ENCODE peak calls at places on chromosomes 16 and 17, in eight cellular contexts. A, H, B, O, I, T, D and Z are unnamed samples.

GRCh38 chr17:28895794-28896447 is 1.6 kb downstream of the FLOT2 start:
- DNase-seq in A (no peak), H (no peak), B (no peak), O (no peak), I (no peak), T (no peak), D (no peak), Z (no peak)

GRCh38 chr16:67939507-67940435 is 3.1 kb upstream of the PSMB10 start:
- DNase-seq in A (peak), H (no peak), B (no peak), O (peak), I (no peak), T (no peak), D (peak), Z (peak)

GRCh38 chr16:20041924-20042596 is 31.6 kb downstream of the GPR139 start:
- DNase-seq in A (no peak), H (no peak), B (no peak), O (no peak), I (no peak), T (no peak), D (no peak), Z (no peak)

GRCh38 chr17:35895602-35896001 is 15.4 kb upstream of the CCL5 start:
- DNase-seq in A (no peak), H (no peak), B (no peak), O (no peak), I (no peak), T (no peak), D (no peak), Z (no peak)

GRCh38 chr17:72022328-72022727 is 98.5 kb upstream of the SOX9 start:
- DNase-seq in A (no peak), H (no peak), B (no peak), O (no peak), I (no peak), T (no peak), D (no peak), Z (no peak)

GRCh38 chr16:66549284-66550131 is at the start of gene TK2:
- DNase-seq in A (peak), H (peak), B (peak), O (peak), I (no peak), T (peak), D (peak), Z (peak)

GRCh38 chr17:16962804-16963203 is 9.1 kb downstream of the TNFRSF13B start:
- DNase-seq in A (no peak), H (no peak), B (no peak), O (no peak), I (peak), T (no peak), D (no peak), Z (no peak)

GRCh38 chr16:28182183-28182582 is 29.6 kb downstream of the XPO6 start:
- DNase-seq in A (peak), H (no peak), B (no peak), O (no peak), I (no peak), T (no peak), D (no peak), Z (no peak)

GRCh38 chr17:17328251-17328650 is 25.1 kb downstream of the NT5M start:
- DNase-seq in A (no peak), H (no peak), B (no peak), O (peak), I (no peak), T (no peak), D (no peak), Z (no peak)

GRCh38 chr17:78716814-78717393 is 65.2 kb downstream of the CYTH1 start:
- DNase-seq in A (peak), H (no peak), B (peak), O (peak), I (peak), T (peak), D (peak), Z (peak)

GRCh38 chr17:79330229-79330628 is 255.6 kb downstream of the ENGASE start:
- DNase-seq in A (no peak), H (no peak), B (no peak), O (no peak), I (no peak), T (no peak), D (no peak), Z (no peak)

GRCh38 chr16:57471852-57472664 is 9.6 kb downstream of the POLR2C start:
- DNase-seq in A (peak), H (no peak), B (no peak), O (no peak), I (peak), T (no peak), D (no peak), Z (peak)

GRCh38 chr16:24123275-24123674 is 132.9 kb upstream of the CACNG3 start:
- DNase-seq in A (no peak), H (no peak), B (no peak), O (no peak), I (no peak), T (no peak), D (no peak), Z (no peak)

GRCh38 chr17:55664287-55664686 is 58.4 kb downstream of the TMEM100 start:
- DNase-seq in A (no peak), H (peak), B (no peak), O (no peak), I (no peak), T (no peak), D (no peak), Z (no peak)

GRCh38 chr16:67598527-67598926 is 36.2 kb downstream of the CTCF start:
- DNase-seq in A (no peak), H (no peak), B (no peak), O (no peak), I (no peak), T (no peak), D (no peak), Z (no peak)

GRCh38 chr17:74390680-74391653 is 23.7 kb downstream of the GPR142 start:
- DNase-seq in A (no peak), H (no peak), B (no peak), O (no peak), I (no peak), T (no peak), D (no peak), Z (no peak)

GRCh38 chr17:20206068-20206467 is 196.9 kb downstream of the SPECC1 start:
- DNase-seq in A (no peak), H (no peak), B (no peak), O (no peak), I (peak), T (no peak), D (no peak), Z (no peak)

GRCh38 chr16:17440131-17440530 is 30.6 kb downstream of the XYLT1 start:
- DNase-seq in A (no peak), H (no peak), B (no peak), O (no peak), I (no peak), T (no peak), D (no peak), Z (no peak)

GRCh38 chr16:11604783-11605563 is 18.3 kb upstream of the LITAF start:
- DNase-seq in A (peak), H (no peak), B (peak), O (peak), I (no peak), T (peak), D (no peak), Z (peak)

GRCh38 chr16:4371481-4372314 is at the start of gene VASN:
- DNase-seq in A (peak), H (peak), B (peak), O (peak), I (peak), T (peak), D (peak), Z (peak)

GRCh38 chr16:85955566-85955965 is 56.6 kb downstream of the IRF8 start:
- DNase-seq in A (no peak), H (peak), B (no peak), O (no peak), I (no peak), T (no peak), D (no peak), Z (no peak)

GRCh38 chr17:17940451-17940911 is 31.7 kb downstream of the TOM1L2 start:
- DNase-seq in A (no peak), H (no peak), B (no peak), O (no peak), I (no peak), T (no peak), D (no peak), Z (no peak)

GRCh38 chr16:15803608-15804007 is 53.2 kb downstream of the MYH11 start:
- DNase-seq in A (no peak), H (no peak), B (no peak), O (no peak), I (no peak), T (peak), D (no peak), Z (no peak)

GRCh38 chr16:87207509-87207908 is 109.7 kb downstream of the C16orf95 start:
- DNase-seq in A (no peak), H (no peak), B (no peak), O (no peak), I (peak), T (no peak), D (no peak), Z (no peak)

GRCh38 chr17:42679492-42680330 is 1.9 kb downstream of the CCR10 start:
- DNase-seq in A (peak), H (no peak), B (peak), O (peak), I (peak), T (peak), D (peak), Z (peak)

GRCh38 chr17:59634632-59635561 is 15.2 kb downstream of the CLTC start:
- DNase-seq in A (no peak), H (no peak), B (no peak), O (no peak), I (no peak), T (no peak), D (no peak), Z (no peak)

GRCh38 chr17:75749545-75750389 is 15.2 kb downstream of the GALK1 start:
- DNase-seq in A (peak), H (peak), B (peak), O (peak), I (peak), T (peak), D (peak), Z (peak)

GRCh38 chr16:13629704-13630103 is 290.2 kb upstream of the ERCC4 start:
- DNase-seq in A (no peak), H (no peak), B (no peak), O (no peak), I (no peak), T (no peak), D (no peak), Z (no peak)

GRCh38 chr16:66247516-66248089 is 118.9 kb upstream of the CDH5 start:
- DNase-seq in A (no peak), H (no peak), B (no peak), O (peak), I (no peak), T (peak), D (no peak), Z (peak)

GRCh38 chr16:86611517-86611840 is 33.1 kb downstream of the FOXL1 start:
- DNase-seq in A (no peak), H (no peak), B (peak), O (no peak), I (no peak), T (peak), D (no peak), Z (no peak)

GRCh38 chr16:67936876-67937605 is 391 bp upstream of the PSMB10 start:
- DNase-seq in A (no peak), H (peak), B (peak), O (no peak), I (no peak), T (no peak), D (peak), Z (peak)

GRCh38 chr16:65121870-65122723 is at the start of gene CDH11:
- DNase-seq in A (no peak), H (no peak), B (peak), O (peak), I (no peak), T (peak), D (peak), Z (peak)

GRCh38 chr16:2486645-2487516 is 12.0 kb downstream of the TBC1D24 start:
- DNase-seq in A (peak), H (peak), B (no peak), O (no peak), I (no peak), T (no peak), D (peak), Z (peak)

GRCh38 chr16:50478773-50479149 is 69.4 kb upstream of the NKD1 start:
- DNase-seq in A (no peak), H (no peak), B (no peak), O (no peak), I (no peak), T (no peak), D (peak), Z (no peak)
- TF ChIP-seq POLR2A in A (no peak), H (no peak), B (no peak), O (no peak), I (no peak), T (no peak), D (no peak), Z (no peak)

DNA sequence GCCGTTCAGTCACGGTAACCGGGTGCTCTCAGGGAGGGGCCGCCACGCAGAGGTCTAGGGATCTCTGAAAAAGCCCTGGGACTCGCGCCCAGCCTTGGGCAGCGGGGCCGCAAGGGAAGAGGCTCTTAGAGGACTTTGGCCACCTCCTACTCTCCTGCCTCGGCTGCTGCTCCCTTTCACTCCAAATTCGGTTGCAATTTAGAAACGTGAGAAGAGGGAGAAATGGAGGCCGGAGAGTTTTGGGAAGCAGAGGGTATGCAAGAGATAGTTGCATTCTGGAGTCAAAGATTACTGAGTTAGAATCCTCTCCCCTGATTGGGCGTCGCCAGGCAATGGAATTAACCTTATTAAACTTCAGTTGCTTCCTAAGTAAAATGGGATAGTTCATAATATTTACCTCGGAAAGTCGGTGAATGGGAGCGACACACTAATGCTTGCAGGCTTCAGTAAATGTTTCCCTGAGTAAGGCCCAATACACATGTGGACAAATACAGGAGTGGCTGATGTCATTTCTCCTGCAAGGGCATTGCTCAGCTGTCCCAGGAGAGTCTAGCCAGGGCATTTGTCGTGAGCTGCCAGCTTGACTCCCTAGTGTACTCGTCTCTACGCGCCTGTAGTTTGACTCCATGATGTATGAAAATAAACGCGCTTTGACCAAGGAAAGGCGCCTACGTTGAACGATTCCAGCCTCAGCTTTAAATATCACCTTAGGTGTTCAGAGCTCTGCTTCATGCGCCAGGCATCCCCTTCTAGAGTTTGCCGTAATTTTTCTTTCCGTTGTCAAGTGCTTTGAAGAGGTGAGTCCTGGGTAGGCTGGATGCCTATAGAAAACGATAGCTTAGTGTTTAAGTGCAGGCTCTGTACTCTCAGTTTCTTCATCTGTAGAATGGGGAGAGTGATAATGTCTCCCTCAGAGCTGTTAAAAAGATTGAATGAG is 667 bp downstream of the OGFOD1 start:
- DNase-seq in A (peak), H (peak), B (peak), O (no peak), I (peak), T (no peak), D (no peak), Z (peak)
- TF ChIP-seq POLR2A in A (peak), H (no peak), B (peak), O (no peak), I (no peak), T (no peak), D (no peak), Z (no peak)

GRCh38 chr16:52613508-52613907 is 66.6 kb upstream of the TOX3 start:
- DNase-seq in A (no peak), H (no peak), B (no peak), O (no peak), I (no peak), T (no peak), D (no peak), Z (no peak)

GRCh38 chr16:52617591-52617990 is 70.6 kb upstream of the TOX3 start:
- DNase-seq in A (no peak), H (no peak), B (no peak), O (no peak), I (no peak), T (no peak), D (no peak), Z (no peak)

DNA sequence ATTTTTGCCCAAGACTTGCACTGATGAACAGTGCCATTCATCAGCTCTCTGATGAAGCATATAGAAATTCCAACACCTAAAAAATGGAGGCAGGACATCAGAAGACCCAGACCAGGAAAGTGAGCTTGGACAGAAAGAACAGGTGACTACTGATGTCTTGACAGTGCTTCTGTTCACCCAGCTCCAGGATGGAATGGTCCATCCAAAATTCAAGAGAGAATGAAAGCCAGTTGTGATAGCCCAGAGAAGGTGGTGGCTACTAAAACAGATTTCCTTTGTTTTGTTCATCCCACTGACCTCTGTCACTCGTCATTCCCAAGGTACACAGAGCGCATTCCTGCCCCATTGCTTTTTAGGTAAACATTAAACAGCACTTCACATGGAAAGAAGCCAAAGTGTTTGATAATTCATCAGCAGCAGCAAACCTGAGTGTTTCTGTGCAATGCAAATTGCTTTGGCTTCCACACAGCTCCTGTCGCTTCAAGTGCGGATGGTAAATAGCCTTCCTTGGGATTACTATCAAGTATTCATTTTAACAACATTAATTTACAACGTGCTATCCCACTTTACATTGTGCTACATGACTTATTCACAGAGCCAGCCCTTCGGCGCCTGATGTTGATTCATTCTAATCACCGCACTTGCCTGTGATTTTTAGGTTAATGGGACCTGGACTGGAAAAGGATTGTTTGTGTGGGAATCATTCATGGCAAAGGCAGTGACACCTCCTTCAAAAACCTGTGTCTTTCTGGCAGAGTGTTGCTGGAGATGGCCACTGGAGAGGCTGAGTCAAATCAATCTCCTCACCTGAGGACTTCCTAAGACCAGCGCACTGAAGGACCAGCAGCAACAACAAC is 65.1 kb upstream of the TOX3 start:
- DNase-seq in A (peak), H (no peak), B (no peak), O (no peak), I (peak), T (no peak), D (peak), Z (peak)
- TF ChIP-seq POLR2A in A (peak), H (no peak), B (no peak), O (no peak), I (no peak), T (no peak), D (no peak), Z (no peak)

GRCh38 chr16:89360760-89361435 is 129.5 kb downstream of the ANKRD11 start:
- DNase-seq in A (no peak), H (no peak), B (no peak), O (no peak), I (no peak), T (no peak), D (peak), Z (peak)

GRCh38 chr16:89361756-89362155 is 128.6 kb downstream of the ANKRD11 start:
- DNase-seq in A (no peak), H (no peak), B (no peak), O (no peak), I (no peak), T (no peak), D (no peak), Z (no peak)

GRCh38 chr16:89358030-89359005 is 132.0 kb downstream of the ANKRD11 start:
- DNase-seq in A (no peak), H (no peak), B (no peak), O (peak), I (no peak), T (no peak), D (no peak), Z (no peak)

GRCh38 chr16:89357460-89357859 is 132.9 kb downstream of the ANKRD11 start:
- DNase-seq in A (no peak), H (no peak), B (peak), O (peak), I (no peak), T (no peak), D (no peak), Z (no peak)

GRCh38 chr16:89359296-89360147 is 130.8 kb downstream of the ANKRD11 start:
- DNase-seq in A (no peak), H (no peak), B (no peak), O (peak), I (no peak), T (no peak), D (no peak), Z (no peak)
- TF ChIP-seq POLR2A in A (no peak), H (no peak), B (no peak), O (no peak), I (no peak), T (no peak), D (no peak), Z (no peak)

GRCh38 chr17:3532106-3532858 is 25.3 kb downstream of the TRPV3 start:
- DNase-seq in A (no peak), H (no peak), B (no peak), O (no peak), I (no peak), T (no peak), D (no peak), Z (no peak)
- TF ChIP-seq POLR2A in A (no peak), H (no peak), B (no peak), O (no peak), I (no peak), T (no peak), D (no peak), Z (no peak)

GRCh38 chr17:32393904-32394303 is 43.9 kb downstream of the ZNF207 start:
- DNase-seq in A (no peak), H (no peak), B (no peak), O (no peak), I (no peak), T (no peak), D (no peak), Z (no peak)

GRCh38 chr17:32398946-32399345 is 45.4 kb upstream of the PSMD11 start:
- DNase-seq in A (no peak), H (no peak), B (no peak), O (no peak), I (no peak), T (no peak), D (no peak), Z (no peak)

DNA sequence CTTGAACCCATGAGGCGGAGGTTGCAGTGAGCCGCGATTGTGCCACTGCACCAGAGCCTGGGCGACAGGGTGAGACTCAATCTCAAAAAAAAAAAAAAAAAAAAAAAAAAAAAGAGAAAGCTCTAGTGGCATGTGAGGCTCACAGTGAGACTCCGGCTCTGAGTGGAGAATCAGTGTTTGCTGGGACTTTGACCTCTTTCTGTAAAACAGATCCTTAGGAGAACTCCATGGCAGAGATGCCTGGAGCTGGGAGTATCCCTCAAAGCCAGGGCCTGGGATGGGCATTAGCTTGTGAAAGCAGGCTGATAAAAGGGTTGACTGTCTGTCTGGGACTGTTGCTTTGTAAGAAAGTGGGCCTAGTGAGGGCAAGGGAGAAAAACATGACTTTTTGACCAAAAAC is 46.4 kb downstream of the ZNF207 start:
- DNase-seq in A (no peak), H (no peak), B (no peak), O (no peak), I (no peak), T (no peak), D (no peak), Z (no peak)
- TF ChIP-seq POLR2A in A (no peak), H (no peak), B (no peak), O (no peak), I (no peak), T (no peak), D (no peak), Z (no peak)